ENCODE peak calls at places on chromosomes 1 and 21, in six cellular contexts. One of them, this sample, is unnamed.

GRCh38 chr21:42381347-42381984 is 14.4 kb downstream of the TMPRSS3 start:
- DNase-seq in right lobe of liver: peak; percentile 71
- DNase-seq in CD4-positive, alpha-beta memory T cell: no peak
- DNase-seq in SJSA1: peak; percentile 46
- DNase-seq in IMR-90: peak; percentile 46
- DNase-seq in cardiac muscle cell: peak; percentile 50
- DNase-seq in this sample: peak; percentile 34

GRCh38 chr1:161473363-161473762 is 31.9 kb upstream of the FCGR2A start:
- DNase-seq in right lobe of liver: no peak
- DNase-seq in CD4-positive, alpha-beta memory T cell: no peak
- DNase-seq in cardiac muscle cell: peak; percentile 12
- DNase-seq in SJSA1: no peak
- DNase-seq in IMR-90: no peak
- DNase-seq in this sample: no peak

GRCh38 chr1:221706862-221707582 is 34.9 kb downstream of the DUSP10 start:
- DNase-seq in right lobe of liver: no peak
- DNase-seq in CD4-positive, alpha-beta memory T cell: no peak
- DNase-seq in cardiac muscle cell: no peak
- DNase-seq in IMR-90: no peak
- DNase-seq in SJSA1: no peak
- DNase-seq in this sample: no peak

GRCh38 chr1:110068646-110069301 is 1.7 kb downstream of the ALX3 start:
- DNase-seq in CD4-positive, alpha-beta memory T cell: peak; percentile 27
- DNase-seq in IMR-90: no peak
- DNase-seq in SJSA1: no peak
- DNase-seq in right lobe of liver: no peak
- DNase-seq in cardiac muscle cell: peak; percentile 18
- DNase-seq in this sample: no peak

GRCh38 chr1:94866178-94866822 is 46.1 kb downstream of the SLC44A3 start:
- DNase-seq in CD4-positive, alpha-beta memory T cell: no peak
- DNase-seq in cardiac muscle cell: peak; percentile 53
- DNase-seq in IMR-90: peak; percentile 86
- DNase-seq in right lobe of liver: no peak
- DNase-seq in SJSA1: peak; percentile 56
- DNase-seq in this sample: no peak

GRCh38 chr1:94068831-94069648 is 51.9 kb downstream of the ABCA4 start:
- DNase-seq in IMR-90: peak; percentile 86
- DNase-seq in right lobe of liver: no peak
- DNase-seq in cardiac muscle cell: peak; percentile 58
- DNase-seq in CD4-positive, alpha-beta memory T cell: no peak
- DNase-seq in SJSA1: peak; percentile 76
- DNase-seq in this sample: no peak

GRCh38 chr1:19949016-19949415 is 25.6 kb upstream of the PLA2G2E start:
- DNase-seq in CD4-positive, alpha-beta memory T cell: no peak
- DNase-seq in cardiac muscle cell: peak; percentile 76
- DNase-seq in right lobe of liver: no peak
- DNase-seq in SJSA1: peak; percentile 56
- DNase-seq in IMR-90: peak; percentile 74
- DNase-seq in this sample: no peak

GRCh38 chr1:212212343-212212742 is 72.9 kb upstream of the PPP2R5A start:
- DNase-seq in IMR-90: no peak
- DNase-seq in cardiac muscle cell: no peak
- DNase-seq in right lobe of liver: no peak
- DNase-seq in CD4-positive, alpha-beta memory T cell: no peak
- DNase-seq in SJSA1: no peak
- DNase-seq in this sample: no peak

GRCh38 chr1:207938016-207938415 is 27.1 kb upstream of the CD34 start:
- DNase-seq in right lobe of liver: no peak
- DNase-seq in IMR-90: peak; percentile 57
- DNase-seq in CD4-positive, alpha-beta memory T cell: no peak
- DNase-seq in SJSA1: peak; percentile 60
- DNase-seq in cardiac muscle cell: peak; percentile 20
- DNase-seq in this sample: no peak

GRCh38 chr1:24903011-24903461 is 27.0 kb downstream of the RUNX3 start:
- DNase-seq in cardiac muscle cell: no peak
- DNase-seq in IMR-90: no peak
- DNase-seq in right lobe of liver: peak; percentile 35
- DNase-seq in SJSA1: no peak
- DNase-seq in CD4-positive, alpha-beta memory T cell: no peak
- DNase-seq in this sample: no peak

GRCh38 chr1:18936814-18937481 is 19.5 kb downstream of the IFFO2 start:
- DNase-seq in CD4-positive, alpha-beta memory T cell: no peak
- DNase-seq in cardiac muscle cell: no peak
- DNase-seq in right lobe of liver: peak; percentile 76
- DNase-seq in SJSA1: no peak
- DNase-seq in IMR-90: no peak
- DNase-seq in this sample: no peak
- H3K4me1 ChIP-seq in CD4-positive, alpha-beta memory T cell: peaks cover 99% of the 10 kb centered on the region
- H3K4me1 ChIP-seq in cardiac muscle cell: peaks cover 18% of the 10 kb centered on the region
- H3K4me1 ChIP-seq in right lobe of liver: no peaks in the 10 kb centered on the region
- H3K4me1 ChIP-seq in SJSA1: peaks cover 30% of the 10 kb centered on the region
- H3K4me1 ChIP-seq in IMR-90: peaks cover 48% of the 10 kb centered on the region
- H3K4me1 ChIP-seq in this sample: no peaks in the 10 kb centered on the region

GRCh38 chr1:247953409-247953808 is 4.8 kb downstream of the OR2L8 start:
- DNase-seq in IMR-90: no peak
- DNase-seq in CD4-positive, alpha-beta memory T cell: no peak
- DNase-seq in cardiac muscle cell: no peak
- DNase-seq in SJSA1: no peak
- DNase-seq in right lobe of liver: no peak
- DNase-seq in this sample: no peak

GRCh38 chr1:247942624-247943023 is 6.0 kb upstream of the OR2L8 start:
- DNase-seq in IMR-90: no peak
- DNase-seq in CD4-positive, alpha-beta memory T cell: no peak
- DNase-seq in right lobe of liver: no peak
- DNase-seq in SJSA1: no peak
- DNase-seq in cardiac muscle cell: no peak
- DNase-seq in this sample: no peak

GRCh38 chr1:247948558-247948957 is at the start of gene OR2L8:
- DNase-seq in IMR-90: no peak
- DNase-seq in CD4-positive, alpha-beta memory T cell: no peak
- DNase-seq in right lobe of liver: no peak
- DNase-seq in cardiac muscle cell: no peak
- DNase-seq in SJSA1: no peak
- DNase-seq in this sample: no peak
- H3K9me3 ChIP-seq in IMR-90: peaks cover 7% of the 10 kb centered on the region
- H3K9me3 ChIP-seq in CD4-positive, alpha-beta memory T cell: no peaks in the 10 kb centered on the region
- H3K9me3 ChIP-seq in right lobe of liver: no peaks in the 10 kb centered on the region
- H3K9me3 ChIP-seq in cardiac muscle cell: no peaks in the 10 kb centered on the region
- H3K9me3 ChIP-seq in SJSA1: peaks cover 3% of the 10 kb centered on the region
- H3K9me3 ChIP-seq in this sample: no peaks in the 10 kb centered on the region

GRCh38 chr1:244010599-244011211 is 40.4 kb upstream of the ZBTB18 start:
- DNase-seq in SJSA1: no peak
- DNase-seq in cardiac muscle cell: no peak
- DNase-seq in IMR-90: no peak
- DNase-seq in CD4-positive, alpha-beta memory T cell: no peak
- DNase-seq in right lobe of liver: no peak
- DNase-seq in this sample: no peak

GRCh38 chr1:244011251-244011650 is 39.8 kb upstream of the ZBTB18 start:
- DNase-seq in IMR-90: peak; percentile 59
- DNase-seq in right lobe of liver: no peak
- DNase-seq in CD4-positive, alpha-beta memory T cell: no peak
- DNase-seq in cardiac muscle cell: peak; percentile 12
- DNase-seq in SJSA1: peak; percentile 11
- DNase-seq in this sample: no peak

GRCh38 chr1:244013100-244013499 is 38.0 kb upstream of the ZBTB18 start:
- DNase-seq in cardiac muscle cell: no peak
- DNase-seq in IMR-90: no peak
- DNase-seq in SJSA1: no peak
- DNase-seq in CD4-positive, alpha-beta memory T cell: no peak
- DNase-seq in right lobe of liver: no peak
- DNase-seq in this sample: no peak

GRCh38 chr1:244011796-244012195 is 39.3 kb upstream of the ZBTB18 start:
- DNase-seq in SJSA1: no peak
- DNase-seq in right lobe of liver: no peak
- DNase-seq in CD4-positive, alpha-beta memory T cell: no peak
- DNase-seq in IMR-90: no peak
- DNase-seq in cardiac muscle cell: no peak
- DNase-seq in this sample: no peak

GRCh38 chr1:244012232-244012631 is 38.9 kb upstream of the ZBTB18 start:
- DNase-seq in SJSA1: peak; percentile 42
- DNase-seq in cardiac muscle cell: peak; percentile 81
- DNase-seq in CD4-positive, alpha-beta memory T cell: no peak
- DNase-seq in IMR-90: peak; percentile 78
- DNase-seq in right lobe of liver: no peak
- DNase-seq in this sample: no peak
- H3K4me3 ChIP-seq in SJSA1: peak overlapping the region; percentile 16
- H3K4me3 ChIP-seq in cardiac muscle cell: no peak overlapping the region
- H3K4me3 ChIP-seq in CD4-positive, alpha-beta memory T cell: no peak overlapping the region
- H3K4me3 ChIP-seq in IMR-90: no peak overlapping the region
- H3K4me3 ChIP-seq in right lobe of liver: no peak overlapping the region
- H3K4me3 ChIP-seq in this sample: no peak overlapping the region

DNA sequence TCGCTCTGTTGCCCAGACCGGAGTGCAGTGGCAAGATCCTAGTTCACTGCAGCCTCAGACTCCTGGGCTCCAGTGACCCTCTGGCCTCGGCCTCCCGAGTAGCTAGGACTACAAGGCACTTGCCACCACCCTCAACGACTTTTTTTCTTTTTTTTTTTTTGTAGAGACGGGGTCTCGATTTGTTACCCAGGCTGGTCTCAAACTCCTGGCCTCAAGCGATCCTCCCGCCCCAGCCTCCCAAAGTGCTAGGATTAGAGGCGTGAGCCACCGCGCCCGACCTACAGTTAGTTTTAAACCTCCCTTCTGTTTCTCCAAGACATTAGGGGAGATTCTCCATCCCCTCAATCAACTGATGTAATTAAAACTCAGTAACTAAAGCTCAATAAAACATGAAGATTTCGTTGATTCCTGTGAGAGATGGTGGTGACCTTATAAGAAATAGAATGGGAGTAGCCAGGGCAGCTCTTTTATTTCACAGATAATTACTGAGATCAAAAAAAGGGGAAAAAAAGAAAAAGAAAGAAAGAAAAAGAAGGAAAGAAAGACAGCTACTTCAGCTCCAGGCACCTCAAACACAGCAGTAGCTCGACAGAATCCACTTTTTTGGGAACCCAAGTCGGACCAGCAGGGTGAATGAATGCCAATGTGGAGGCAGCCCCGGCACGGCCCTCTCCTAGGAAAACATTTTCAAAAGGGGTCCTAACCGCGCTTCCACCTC is 598 bp downstream of the GON4L start:
- DNase-seq in CD4-positive, alpha-beta memory T cell: no peak
- DNase-seq in IMR-90: no peak
- DNase-seq in right lobe of liver: no peak
- DNase-seq in cardiac muscle cell: no peak
- DNase-seq in SJSA1: no peak
- DNase-seq in this sample: no peak
- H3K4me1 ChIP-seq in CD4-positive, alpha-beta memory T cell: peaks cover 55% of the 10 kb centered on the region
- H3K4me1 ChIP-seq in IMR-90: no peaks in the 10 kb centered on the region
- H3K4me1 ChIP-seq in right lobe of liver: peaks cover 2% of the 10 kb centered on the region
- H3K4me1 ChIP-seq in cardiac muscle cell: peaks cover 6% of the 10 kb centered on the region
- H3K4me1 ChIP-seq in SJSA1: peaks cover 18% of the 10 kb centered on the region
- H3K4me1 ChIP-seq in this sample: peaks cover 19% of the 10 kb centered on the region

GRCh38 chr1:247146671-247147070 is 25.1 kb downstream of the ZNF124 start:
- DNase-seq in CD4-positive, alpha-beta memory T cell: no peak
- DNase-seq in IMR-90: no peak
- DNase-seq in cardiac muscle cell: no peak
- DNase-seq in SJSA1: no peak
- DNase-seq in right lobe of liver: no peak
- DNase-seq in this sample: no peak
- H3K9me3 ChIP-seq in CD4-positive, alpha-beta memory T cell: peaks cover 44% of the 10 kb centered on the region
- H3K9me3 ChIP-seq in IMR-90: peaks cover 28% of the 10 kb centered on the region
- H3K9me3 ChIP-seq in cardiac muscle cell: no peaks in the 10 kb centered on the region
- H3K9me3 ChIP-seq in SJSA1: peaks cover 17% of the 10 kb centered on the region
- H3K9me3 ChIP-seq in right lobe of liver: peaks cover 13% of the 10 kb centered on the region
- H3K9me3 ChIP-seq in this sample: no peaks in the 10 kb centered on the region